ENCODE peak calls at places on chromosomes 7 and 10, in nine cellular contexts. One of them, this sample, is unnamed. For H3K4me1, the result is how much of the 10 kb centered on the place peaks cover.

GRCh38 chr7:144830024-144830785 is 5.6 kb downstream of the TPK1 start:
- DNase-seq in suprapubic skin: no peak
- DNase-seq in ovary: no peak
- DNase-seq in IMR-90: no peak
- DNase-seq in stomach: no peak
- DNase-seq in HCT116: no peak
- DNase-seq in A549: no peak
- DNase-seq in tibial nerve: no peak
- DNase-seq in Peyer's patch: no peak
- DNase-seq in this sample: no peak

GRCh38 chr7:70856889-70857511 is 274.9 kb upstream of the GALNT17 start:
- DNase-seq in suprapubic skin: no peak
- DNase-seq in ovary: peak
- DNase-seq in IMR-90: peak
- DNase-seq in stomach: peak
- DNase-seq in HCT116: peak
- DNase-seq in A549: peak
- DNase-seq in tibial nerve: peak
- DNase-seq in Peyer's patch: peak
- DNase-seq in this sample: peak

GRCh38 chr10:113047963-113048781 is 98.1 kb downstream of the TCF7L2 start:
- DNase-seq in suprapubic skin: no peak
- DNase-seq in ovary: no peak
- DNase-seq in IMR-90: no peak
- DNase-seq in stomach: no peak
- DNase-seq in HCT116: no peak
- DNase-seq in A549: no peak
- DNase-seq in tibial nerve: no peak
- DNase-seq in Peyer's patch: no peak
- DNase-seq in this sample: no peak

GRCh38 chr10:125061557-125062243 is 98.7 kb downstream of the CTBP2 start:
- DNase-seq in suprapubic skin: no peak
- DNase-seq in ovary: peak
- DNase-seq in IMR-90: no peak
- DNase-seq in stomach: no peak
- DNase-seq in HCT116: no peak
- DNase-seq in A549: no peak
- DNase-seq in tibial nerve: no peak
- DNase-seq in Peyer's patch: no peak
- DNase-seq in this sample: no peak

GRCh38 chr7:156127166-156128134 is 315.2 kb upstream of the SHH start:
- DNase-seq in suprapubic skin: no peak
- DNase-seq in ovary: no peak
- DNase-seq in IMR-90: no peak
- DNase-seq in stomach: no peak
- DNase-seq in HCT116: no peak
- DNase-seq in A549: no peak
- DNase-seq in tibial nerve: no peak
- DNase-seq in Peyer's patch: no peak
- DNase-seq in this sample: no peak

GRCh38 chr7:121167971-121168370 is 160.8 kb upstream of the WNT16 start:
- DNase-seq in suprapubic skin: no peak
- DNase-seq in ovary: no peak
- DNase-seq in IMR-90: peak
- DNase-seq in stomach: no peak
- DNase-seq in HCT116: no peak
- DNase-seq in A549: no peak
- DNase-seq in tibial nerve: no peak
- DNase-seq in Peyer's patch: no peak
- DNase-seq in this sample: no peak

GRCh38 chr10:27558612-27559020 is 54.5 kb downstream of the RAB18 start:
- DNase-seq in suprapubic skin: no peak
- DNase-seq in ovary: peak
- DNase-seq in IMR-90: peak
- DNase-seq in stomach: peak
- DNase-seq in HCT116: peak
- DNase-seq in A549: peak
- DNase-seq in tibial nerve: no peak
- DNase-seq in Peyer's patch: no peak
- DNase-seq in this sample: peak

GRCh38 chr7:113371376-113372043 is 253.2 kb upstream of the SMIM30 start:
- DNase-seq in suprapubic skin: no peak
- DNase-seq in ovary: no peak
- DNase-seq in IMR-90: peak
- DNase-seq in stomach: no peak
- DNase-seq in HCT116: no peak
- DNase-seq in A549: no peak
- DNase-seq in tibial nerve: no peak
- DNase-seq in Peyer's patch: no peak
- DNase-seq in this sample: no peak

GRCh38 chr10:66746711-66747110 is 179.1 kb upstream of the LRRTM3 start:
- DNase-seq in suprapubic skin: no peak
- DNase-seq in ovary: no peak
- DNase-seq in IMR-90: no peak
- DNase-seq in stomach: no peak
- DNase-seq in HCT116: no peak
- DNase-seq in A549: no peak
- DNase-seq in tibial nerve: no peak
- DNase-seq in Peyer's patch: no peak
- DNase-seq in this sample: no peak

GRCh38 chr7:149765399-149766121 is 7.8 kb downstream of the ZNF467 start:
- DNase-seq in suprapubic skin: no peak
- DNase-seq in ovary: no peak
- DNase-seq in IMR-90: no peak
- DNase-seq in stomach: no peak
- DNase-seq in HCT116: no peak
- DNase-seq in A549: no peak
- DNase-seq in tibial nerve: no peak
- DNase-seq in Peyer's patch: no peak
- DNase-seq in this sample: no peak

GRCh38 chr7:155983176-155983815 is 171.0 kb upstream of the SHH start:
- DNase-seq in suprapubic skin: peak
- DNase-seq in ovary: no peak
- DNase-seq in IMR-90: no peak
- DNase-seq in stomach: peak
- DNase-seq in HCT116: no peak
- DNase-seq in A549: no peak
- DNase-seq in tibial nerve: peak
- DNase-seq in Peyer's patch: no peak
- DNase-seq in this sample: no peak

GRCh38 chr7:104962781-104963180 is 51.2 kb upstream of the KMT2E start:
- DNase-seq in suprapubic skin: no peak
- DNase-seq in ovary: no peak
- DNase-seq in IMR-90: no peak
- DNase-seq in stomach: no peak
- DNase-seq in HCT116: no peak
- DNase-seq in A549: no peak
- DNase-seq in tibial nerve: no peak
- DNase-seq in Peyer's patch: no peak
- DNase-seq in this sample: no peak

GRCh38 chr7:96266015-96266414 is 55.9 kb downstream of the SLC25A13 start:
- DNase-seq in suprapubic skin: no peak
- DNase-seq in ovary: no peak
- DNase-seq in IMR-90: no peak
- DNase-seq in stomach: no peak
- DNase-seq in HCT116: no peak
- DNase-seq in A549: no peak
- DNase-seq in tibial nerve: no peak
- DNase-seq in Peyer's patch: no peak
- DNase-seq in this sample: no peak

GRCh38 chr7:30057741-30058140 is 29.5 kb downstream of the PLEKHA8 start:
- DNase-seq in suprapubic skin: no peak
- DNase-seq in ovary: no peak
- DNase-seq in IMR-90: peak
- DNase-seq in stomach: no peak
- DNase-seq in HCT116: no peak
- DNase-seq in A549: no peak
- DNase-seq in tibial nerve: no peak
- DNase-seq in Peyer's patch: no peak
- DNase-seq in this sample: no peak

DNA sequence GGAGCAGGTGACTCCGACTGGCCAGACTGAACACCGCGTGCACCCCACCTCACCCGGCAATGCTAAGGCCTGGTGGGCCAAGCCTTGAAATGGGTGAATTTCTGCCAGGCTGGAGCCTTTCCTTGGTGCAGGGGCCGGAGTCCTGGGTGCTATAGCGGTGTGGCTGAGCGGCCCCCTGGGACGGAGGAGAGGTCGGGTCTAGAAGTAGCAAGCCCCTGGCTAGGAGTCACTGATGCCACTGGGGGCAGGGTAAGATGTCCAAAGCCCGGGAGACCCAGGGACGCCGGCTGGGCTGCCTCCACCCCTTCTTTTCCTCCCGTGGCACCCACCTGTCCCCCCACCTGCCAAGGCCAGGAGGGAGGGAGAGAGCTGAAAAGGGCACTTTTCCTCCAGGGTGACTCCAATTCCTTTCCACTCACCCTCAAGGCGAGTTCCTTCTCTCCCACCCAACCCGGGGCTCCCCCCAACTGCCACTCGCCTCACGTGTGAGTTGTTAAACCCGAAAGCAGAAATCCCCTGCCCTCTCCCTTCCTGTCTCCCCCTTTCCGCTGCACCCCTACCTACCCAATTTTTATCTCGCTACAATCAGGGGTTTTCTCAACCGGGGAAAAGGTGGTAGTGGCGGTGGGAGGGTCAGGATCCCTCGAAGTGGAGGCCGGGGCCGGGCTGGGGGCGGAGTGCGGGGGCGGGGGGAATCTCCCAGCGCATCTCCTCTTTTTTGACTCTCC is 6.0 kb upstream of the GATA3 start:
- DNase-seq in suprapubic skin: no peak
- DNase-seq in ovary: no peak
- DNase-seq in IMR-90: no peak
- DNase-seq in stomach: no peak
- DNase-seq in HCT116: no peak
- DNase-seq in A549: no peak
- DNase-seq in tibial nerve: no peak
- DNase-seq in Peyer's patch: no peak
- DNase-seq in this sample: no peak
- H3K4me1 ChIP-seq in suprapubic skin: half or more
- H3K4me1 ChIP-seq in ovary: under half
- H3K4me1 ChIP-seq in IMR-90: under half
- H3K4me1 ChIP-seq in stomach: half or more
- H3K4me1 ChIP-seq in HCT116: under half
- H3K4me1 ChIP-seq in A549: under half
- H3K4me1 ChIP-seq in tibial nerve: half or more
- H3K4me1 ChIP-seq in Peyer's patch: under half
- H3K4me1 ChIP-seq in this sample: half or more

GRCh38 chr7:100370303-100370702 is 3.0 kb upstream of the PILRA start:
- DNase-seq in suprapubic skin: no peak
- DNase-seq in ovary: no peak
- DNase-seq in IMR-90: no peak
- DNase-seq in stomach: no peak
- DNase-seq in HCT116: no peak
- DNase-seq in A549: no peak
- DNase-seq in tibial nerve: no peak
- DNase-seq in Peyer's patch: no peak
- DNase-seq in this sample: no peak
- TF ChIP-seq POLR2A in suprapubic skin: no peak
- TF ChIP-seq POLR2A in ovary: no peak
- TF ChIP-seq POLR2A in IMR-90: no peak
- TF ChIP-seq POLR2A in stomach: no peak
- TF ChIP-seq POLR2A in HCT116: no peak
- TF ChIP-seq POLR2A in A549: no peak
- TF ChIP-seq POLR2A in tibial nerve: no peak
- TF ChIP-seq POLR2A in Peyer's patch: no peak
- TF ChIP-seq POLR2A in this sample: no peak

DNA sequence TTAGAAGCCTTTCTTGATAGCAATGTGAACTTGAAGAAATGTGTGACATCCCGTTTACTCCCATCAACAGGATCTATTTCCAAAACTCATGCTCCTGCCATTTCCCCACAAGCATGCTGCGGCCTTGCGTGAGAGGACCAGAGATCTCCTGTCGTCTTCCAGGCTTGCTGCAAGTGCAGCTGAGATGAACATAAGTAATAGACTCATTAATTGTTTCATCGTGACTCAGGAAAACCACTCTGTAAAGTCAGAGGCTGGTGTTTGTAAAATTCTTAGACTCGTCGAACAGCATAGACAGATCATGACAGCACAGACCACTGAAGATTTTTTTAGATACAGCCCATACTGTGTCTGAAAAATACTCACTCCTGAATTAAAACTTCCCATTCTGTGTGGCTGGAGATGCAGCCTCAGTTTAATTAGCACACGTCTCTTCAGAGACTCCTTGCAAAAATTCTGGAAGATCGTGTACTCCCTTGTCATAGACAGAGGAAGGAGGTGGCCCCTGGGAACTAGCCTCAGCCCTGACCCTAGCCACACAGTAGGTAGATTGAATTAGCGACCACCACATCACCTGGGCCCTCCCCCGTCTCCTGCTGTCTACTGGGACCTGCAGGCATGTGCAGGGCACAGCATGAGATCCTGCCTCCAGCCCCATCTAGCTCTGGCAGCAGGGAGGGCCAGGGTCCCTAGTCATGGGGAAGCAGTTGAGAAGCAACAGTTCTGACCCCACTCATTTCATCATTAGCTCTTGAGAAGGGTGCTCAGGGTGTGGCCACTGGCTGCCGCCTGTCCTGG is 226.0 kb downstream of the CELF2 start:
- DNase-seq in suprapubic skin: no peak
- DNase-seq in ovary: no peak
- DNase-seq in IMR-90: peak
- DNase-seq in stomach: no peak
- DNase-seq in HCT116: no peak
- DNase-seq in A549: no peak
- DNase-seq in tibial nerve: no peak
- DNase-seq in Peyer's patch: no peak
- DNase-seq in this sample: no peak
- H3K4me1 ChIP-seq in suprapubic skin: under half
- H3K4me1 ChIP-seq in ovary: under half
- H3K4me1 ChIP-seq in IMR-90: under half
- H3K4me1 ChIP-seq in stomach: under half
- H3K4me1 ChIP-seq in HCT116: under half
- H3K4me1 ChIP-seq in A549: under half
- H3K4me1 ChIP-seq in tibial nerve: half or more
- H3K4me1 ChIP-seq in Peyer's patch: under half
- H3K4me1 ChIP-seq in this sample: under half

DNA sequence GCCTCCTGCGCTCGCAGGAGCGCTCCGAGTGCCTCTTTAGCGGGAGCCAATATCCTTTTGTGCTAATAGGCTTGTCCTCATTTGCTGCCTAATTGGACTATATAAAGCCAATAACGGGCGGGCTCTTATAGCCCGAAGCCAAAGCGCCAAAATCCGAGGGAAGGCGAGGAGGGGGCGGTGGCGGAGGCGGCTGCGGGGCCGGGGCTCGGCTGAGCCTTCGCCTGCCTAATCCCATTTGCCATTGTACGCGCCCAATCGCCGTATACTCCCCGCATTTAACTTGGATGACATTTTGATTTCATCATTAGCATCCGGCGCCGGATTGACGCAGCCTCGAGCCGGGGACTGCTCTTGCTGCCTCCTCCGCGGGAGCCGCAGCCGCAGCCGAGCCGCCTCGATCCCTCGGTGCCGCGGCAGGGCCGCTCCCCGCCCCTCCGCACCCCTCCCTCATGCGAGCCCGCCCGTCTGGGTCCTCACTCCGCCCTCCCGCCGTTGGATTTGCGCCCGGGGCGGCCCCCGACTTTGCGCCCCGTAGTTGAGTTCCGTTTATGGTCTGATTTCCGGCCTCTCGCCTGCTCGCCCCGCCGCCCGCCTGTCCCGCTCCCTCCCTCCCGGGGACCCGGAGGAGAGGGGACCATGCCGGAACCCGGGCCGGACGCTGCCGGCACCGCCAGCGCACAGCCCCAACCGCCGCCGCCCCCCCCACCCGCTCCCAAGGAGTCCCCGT is at the start of gene HMX3:
- DNase-seq in suprapubic skin: no peak
- DNase-seq in ovary: no peak
- DNase-seq in IMR-90: peak
- DNase-seq in stomach: no peak
- DNase-seq in HCT116: no peak
- DNase-seq in A549: peak
- DNase-seq in tibial nerve: no peak
- DNase-seq in Peyer's patch: no peak
- DNase-seq in this sample: no peak
- TF ChIP-seq POLR2A in suprapubic skin: no peak
- TF ChIP-seq POLR2A in ovary: no peak
- TF ChIP-seq POLR2A in IMR-90: no peak
- TF ChIP-seq POLR2A in stomach: no peak
- TF ChIP-seq POLR2A in HCT116: no peak
- TF ChIP-seq POLR2A in A549: no peak
- TF ChIP-seq POLR2A in tibial nerve: no peak
- TF ChIP-seq POLR2A in Peyer's patch: no peak
- TF ChIP-seq POLR2A in this sample: no peak

This sample was measured in heart left ventricle.